ENCODE peak calls at places on chromosomes 12 and 14, in six cellular contexts. One of them, this sample, is unnamed.

GRCh38 chr12:132084681-132085635 is 59.2 kb downstream of the DDX51 start:
- DNase-seq in posterior cingulate gyrus: no peak
- DNase-seq in NCI-H2171 treated with DMSO at 0.1 percent for 48 hours: no peak
- DNase-seq in naive thymus-derived CD8-positive, alpha-beta T cell: peak
- DNase-seq in ascending aorta: peak
- DNase-seq in hippocampal formation: no peak
- DNase-seq in this sample: peak

GRCh38 chr12:122137681-122138080 is 36.3 kb downstream of the IL31 start:
- DNase-seq in ascending aorta: no peak
- DNase-seq in naive thymus-derived CD8-positive, alpha-beta T cell: no peak
- DNase-seq in hippocampal formation: no peak
- DNase-seq in posterior cingulate gyrus: no peak
- DNase-seq in NCI-H2171 treated with DMSO at 0.1 percent for 48 hours: peak
- DNase-seq in this sample: no peak

GRCh38 chr14:53356361-53357150 is 203.4 kb upstream of the DDHD1 start:
- DNase-seq in hippocampal formation: no peak
- DNase-seq in NCI-H2171 treated with DMSO at 0.1 percent for 48 hours: no peak
- DNase-seq in posterior cingulate gyrus: no peak
- DNase-seq in naive thymus-derived CD8-positive, alpha-beta T cell: no peak
- DNase-seq in ascending aorta: no peak
- DNase-seq in this sample: no peak

GRCh38 chr12:117034691-117035090 is 64.5 kb downstream of the TESC start:
- DNase-seq in posterior cingulate gyrus: no peak
- DNase-seq in ascending aorta: no peak
- DNase-seq in naive thymus-derived CD8-positive, alpha-beta T cell: no peak
- DNase-seq in hippocampal formation: no peak
- DNase-seq in NCI-H2171 treated with DMSO at 0.1 percent for 48 hours: no peak
- DNase-seq in this sample: no peak

GRCh38 chr14:32022938-32023466 is 54.1 kb upstream of the ARHGAP5 start:
- DNase-seq in hippocampal formation: no peak
- DNase-seq in naive thymus-derived CD8-positive, alpha-beta T cell: no peak
- DNase-seq in ascending aorta: no peak
- DNase-seq in posterior cingulate gyrus: no peak
- DNase-seq in NCI-H2171 treated with DMSO at 0.1 percent for 48 hours: no peak
- DNase-seq in this sample: no peak

GRCh38 chr14:100424504-100425453 is 101.6 kb downstream of the SLC25A47 start:
- DNase-seq in posterior cingulate gyrus: no peak
- DNase-seq in naive thymus-derived CD8-positive, alpha-beta T cell: no peak
- DNase-seq in hippocampal formation: no peak
- DNase-seq in ascending aorta: no peak
- DNase-seq in NCI-H2171 treated with DMSO at 0.1 percent for 48 hours: no peak
- DNase-seq in this sample: no peak

GRCh38 chr12:129381717-129382116 is 522.1 kb downstream of the TMEM132D start:
- DNase-seq in posterior cingulate gyrus: no peak
- DNase-seq in NCI-H2171 treated with DMSO at 0.1 percent for 48 hours: no peak
- DNase-seq in hippocampal formation: no peak
- DNase-seq in naive thymus-derived CD8-positive, alpha-beta T cell: no peak
- DNase-seq in ascending aorta: no peak
- DNase-seq in this sample: no peak

GRCh38 chr12:67419810-67420209 is 150.7 kb downstream of the CAND1 start:
- DNase-seq in naive thymus-derived CD8-positive, alpha-beta T cell: no peak
- DNase-seq in NCI-H2171 treated with DMSO at 0.1 percent for 48 hours: peak
- DNase-seq in posterior cingulate gyrus: no peak
- DNase-seq in ascending aorta: no peak
- DNase-seq in hippocampal formation: no peak
- DNase-seq in this sample: no peak

GRCh38 chr12:4214912-4215861 is 58.4 kb upstream of the CCND2 start:
- DNase-seq in posterior cingulate gyrus: no peak
- DNase-seq in hippocampal formation: peak
- DNase-seq in ascending aorta: peak
- DNase-seq in naive thymus-derived CD8-positive, alpha-beta T cell: peak
- DNase-seq in NCI-H2171 treated with DMSO at 0.1 percent for 48 hours: no peak
- DNase-seq in this sample: no peak

GRCh38 chr12:25839470-25839869 is 119.0 kb upstream of the RASSF8 start:
- DNase-seq in posterior cingulate gyrus: no peak
- DNase-seq in ascending aorta: no peak
- DNase-seq in naive thymus-derived CD8-positive, alpha-beta T cell: no peak
- DNase-seq in NCI-H2171 treated with DMSO at 0.1 percent for 48 hours: no peak
- DNase-seq in hippocampal formation: no peak
- DNase-seq in this sample: no peak

GRCh38 chr14:22485178-22485577 is 103.8 kb downstream of the DAD1 start:
- DNase-seq in ascending aorta: no peak
- DNase-seq in NCI-H2171 treated with DMSO at 0.1 percent for 48 hours: no peak
- DNase-seq in hippocampal formation: no peak
- DNase-seq in naive thymus-derived CD8-positive, alpha-beta T cell: no peak
- DNase-seq in posterior cingulate gyrus: no peak
- DNase-seq in this sample: no peak

GRCh38 chr12:76158518-76159321 is 74.2 kb upstream of the NAP1L1 start:
- DNase-seq in NCI-H2171 treated with DMSO at 0.1 percent for 48 hours: no peak
- DNase-seq in naive thymus-derived CD8-positive, alpha-beta T cell: peak
- DNase-seq in ascending aorta: peak
- DNase-seq in posterior cingulate gyrus: no peak
- DNase-seq in hippocampal formation: peak
- DNase-seq in this sample: no peak

This sample was measured in effector CD8-positive, alpha-beta T cell.